ENCODE peak calls at places on chromosomes 11 and 22, in seven cellular contexts. One of them, this sample, is unnamed.

GRCh38 chr11:33701302-33701701 is 676 bp upstream of the C11orf91 start:
- DNase-seq in CD4-positive, alpha-beta T cell: no peak
- DNase-seq in tibial nerve: no peak
- DNase-seq in WERI-Rb-1: no peak
- DNase-seq in BE2C: no peak
- DNase-seq in K562: no peak
- DNase-seq in right lobe of liver: no peak
- DNase-seq in this sample: no peak

GRCh38 chr11:115170133-115170815 is 333.9 kb downstream of the CADM1 start:
- DNase-seq in CD4-positive, alpha-beta T cell: no peak
- DNase-seq in tibial nerve: no peak
- DNase-seq in WERI-Rb-1: peak; percentile 67
- DNase-seq in BE2C: peak; percentile 49
- DNase-seq in K562: peak; percentile 40
- DNase-seq in right lobe of liver: no peak
- DNase-seq in this sample: no peak

GRCh38 chr11:115885446-115885978 is 381.3 kb upstream of the CADM1 start:
- DNase-seq in CD4-positive, alpha-beta T cell: no peak
- DNase-seq in tibial nerve: no peak
- DNase-seq in WERI-Rb-1: no peak
- DNase-seq in BE2C: no peak
- DNase-seq in K562: no peak
- DNase-seq in right lobe of liver: no peak
- DNase-seq in this sample: no peak

GRCh38 chr11:81278986-81279385 is 1454.7 kb downstream of the FAM181B start:
- DNase-seq in CD4-positive, alpha-beta T cell: no peak
- DNase-seq in tibial nerve: no peak
- DNase-seq in WERI-Rb-1: peak; percentile 74
- DNase-seq in BE2C: no peak
- DNase-seq in K562: no peak
- DNase-seq in right lobe of liver: no peak
- DNase-seq in this sample: no peak

GRCh38 chr11:103812680-103813079 is 223.8 kb upstream of the DDI1 start:
- DNase-seq in CD4-positive, alpha-beta T cell: no peak
- DNase-seq in tibial nerve: no peak
- DNase-seq in WERI-Rb-1: no peak
- DNase-seq in BE2C: no peak
- DNase-seq in K562: no peak
- DNase-seq in right lobe of liver: no peak
- DNase-seq in this sample: no peak

GRCh38 chr11:94060401-94060800 is 39.2 kb downstream of the HEPHL1 start:
- DNase-seq in CD4-positive, alpha-beta T cell: no peak
- DNase-seq in tibial nerve: no peak
- DNase-seq in WERI-Rb-1: no peak
- DNase-seq in BE2C: no peak
- DNase-seq in K562: no peak
- DNase-seq in right lobe of liver: no peak
- DNase-seq in this sample: no peak

GRCh38 chr11:7527029-7527428 is 13.2 kb downstream of the PPFIBP2 start:
- DNase-seq in CD4-positive, alpha-beta T cell: peak; percentile 51
- DNase-seq in tibial nerve: no peak
- DNase-seq in WERI-Rb-1: no peak
- DNase-seq in BE2C: no peak
- DNase-seq in K562: no peak
- DNase-seq in right lobe of liver: no peak
- DNase-seq in this sample: peak; percentile 89

GRCh38 chr11:120055646-120056045 is 82.3 kb downstream of the TRIM29 start:
- DNase-seq in CD4-positive, alpha-beta T cell: no peak
- DNase-seq in tibial nerve: no peak
- DNase-seq in WERI-Rb-1: no peak
- DNase-seq in BE2C: no peak
- DNase-seq in K562: no peak
- DNase-seq in right lobe of liver: no peak
- DNase-seq in this sample: no peak

GRCh38 chr11:114397349-114397982 is 2.8 kb downstream of the C11orf71 start:
- DNase-seq in CD4-positive, alpha-beta T cell: no peak
- DNase-seq in tibial nerve: no peak
- DNase-seq in WERI-Rb-1: no peak
- DNase-seq in BE2C: no peak
- DNase-seq in K562: no peak
- DNase-seq in right lobe of liver: no peak
- DNase-seq in this sample: no peak

GRCh38 chr22:39431216-39431801 is 25.5 kb upstream of the MGAT3 start:
- DNase-seq in CD4-positive, alpha-beta T cell: no peak
- DNase-seq in tibial nerve: no peak
- DNase-seq in WERI-Rb-1: no peak
- DNase-seq in BE2C: no peak
- DNase-seq in K562: no peak
- DNase-seq in right lobe of liver: no peak
- DNase-seq in this sample: no peak

GRCh38 chr22:45009881-45010531 is at the start of gene PHF21B:
- DNase-seq in CD4-positive, alpha-beta T cell: no peak
- DNase-seq in tibial nerve: no peak
- DNase-seq in WERI-Rb-1: peak; percentile 90
- DNase-seq in BE2C: peak; percentile 94
- DNase-seq in K562: peak; percentile 75
- DNase-seq in right lobe of liver: no peak
- DNase-seq in this sample: no peak

GRCh38 chr11:1521382-1522080 is 35.0 kb upstream of the MOB2 start:
- DNase-seq in CD4-positive, alpha-beta T cell: no peak
- DNase-seq in tibial nerve: no peak
- DNase-seq in WERI-Rb-1: no peak
- DNase-seq in BE2C: no peak
- DNase-seq in K562: no peak
- DNase-seq in right lobe of liver: no peak
- DNase-seq in this sample: no peak

GRCh38 chr11:1520987-1521349 is 34.4 kb upstream of the MOB2 start:
- DNase-seq in CD4-positive, alpha-beta T cell: no peak
- DNase-seq in tibial nerve: no peak
- DNase-seq in WERI-Rb-1: no peak
- DNase-seq in BE2C: no peak
- DNase-seq in K562: no peak
- DNase-seq in right lobe of liver: no peak
- DNase-seq in this sample: no peak

GRCh38 chr11:1520209-1520986 is 33.8 kb upstream of the MOB2 start:
- DNase-seq in CD4-positive, alpha-beta T cell: no peak
- DNase-seq in tibial nerve: no peak
- DNase-seq in WERI-Rb-1: no peak
- DNase-seq in BE2C: no peak
- DNase-seq in K562: peak; percentile 54
- DNase-seq in right lobe of liver: no peak
- DNase-seq in this sample: no peak

GRCh38 chr11:1523077-1523476 is 36.5 kb upstream of the MOB2 start:
- DNase-seq in CD4-positive, alpha-beta T cell: no peak
- DNase-seq in tibial nerve: no peak
- DNase-seq in WERI-Rb-1: no peak
- DNase-seq in BE2C: no peak
- DNase-seq in K562: no peak
- DNase-seq in right lobe of liver: no peak
- DNase-seq in this sample: no peak

DNA sequence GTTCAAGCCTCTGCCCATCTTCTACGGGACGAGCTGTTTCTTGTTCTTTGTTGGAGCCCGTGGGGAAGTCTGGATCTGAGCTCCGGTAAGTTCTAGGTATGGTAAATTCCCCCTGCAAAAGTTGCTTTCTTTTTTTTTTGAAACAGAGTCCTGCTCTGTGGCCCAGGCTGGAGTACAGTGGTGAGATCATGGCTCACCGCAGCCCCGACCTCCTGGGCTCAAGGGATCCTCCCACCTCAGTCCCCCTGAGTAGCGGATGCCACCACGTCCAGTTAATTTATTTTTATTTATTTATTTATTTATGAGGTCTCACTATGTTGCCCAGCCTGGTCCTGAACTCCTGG is 35.5 kb upstream of the MOB2 start:
- DNase-seq in CD4-positive, alpha-beta T cell: no peak
- DNase-seq in tibial nerve: no peak
- DNase-seq in WERI-Rb-1: no peak
- DNase-seq in BE2C: no peak
- DNase-seq in K562: no peak
- DNase-seq in right lobe of liver: no peak
- DNase-seq in this sample: no peak
- H3K9me3 ChIP-seq in CD4-positive, alpha-beta T cell: no peaks in the 10 kb centered on the region
- H3K9me3 ChIP-seq in tibial nerve: no peaks in the 10 kb centered on the region
- H3K9me3 ChIP-seq in WERI-Rb-1: no peaks in the 10 kb centered on the region
- H3K9me3 ChIP-seq in BE2C: no peaks in the 10 kb centered on the region
- H3K9me3 ChIP-seq in K562: no peaks in the 10 kb centered on the region
- H3K9me3 ChIP-seq in right lobe of liver: no peaks in the 10 kb centered on the region
- H3K9me3 ChIP-seq in this sample: no peaks in the 10 kb centered on the region

GRCh38 chr11:72116019-72116755 is 3.7 kb upstream of the ANAPC15 start:
- DNase-seq in CD4-positive, alpha-beta T cell: no peak
- DNase-seq in tibial nerve: no peak
- DNase-seq in WERI-Rb-1: no peak
- DNase-seq in BE2C: no peak
- DNase-seq in K562: no peak
- DNase-seq in right lobe of liver: no peak
- DNase-seq in this sample: no peak

GRCh38 chr11:72112541-72113136 is at the start of gene ANAPC15:
- DNase-seq in CD4-positive, alpha-beta T cell: peak; percentile 97
- DNase-seq in tibial nerve: peak; percentile 99
- DNase-seq in WERI-Rb-1: peak; percentile 98
- DNase-seq in BE2C: peak; percentile 97
- DNase-seq in K562: peak; percentile 90
- DNase-seq in right lobe of liver: peak; percentile 99
- DNase-seq in this sample: peak; percentile 100

GRCh38 chr11:72111803-72112540 is 523 bp downstream of the ANAPC15 start:
- DNase-seq in CD4-positive, alpha-beta T cell: peak; percentile 83
- DNase-seq in tibial nerve: peak; percentile 88
- DNase-seq in WERI-Rb-1: peak; percentile 96
- DNase-seq in BE2C: peak; percentile 94
- DNase-seq in K562: peak; percentile 79
- DNase-seq in right lobe of liver: peak; percentile 96
- DNase-seq in this sample: peak; percentile 95

GRCh38 chr11:72113170-72113808 is 794 bp upstream of the ANAPC15 start:
- DNase-seq in CD4-positive, alpha-beta T cell: no peak
- DNase-seq in tibial nerve: no peak
- DNase-seq in WERI-Rb-1: no peak
- DNase-seq in BE2C: no peak
- DNase-seq in K562: no peak
- DNase-seq in right lobe of liver: no peak
- DNase-seq in this sample: no peak

GRCh38 chr11:72114570-72114969 is 2.1 kb upstream of the ANAPC15 start:
- DNase-seq in CD4-positive, alpha-beta T cell: no peak
- DNase-seq in tibial nerve: no peak
- DNase-seq in WERI-Rb-1: no peak
- DNase-seq in BE2C: no peak
- DNase-seq in K562: no peak
- DNase-seq in right lobe of liver: no peak
- DNase-seq in this sample: no peak
- H3K9me3 ChIP-seq in CD4-positive, alpha-beta T cell: no peaks in the 10 kb centered on the region
- H3K9me3 ChIP-seq in tibial nerve: no peaks in the 10 kb centered on the region
- H3K9me3 ChIP-seq in WERI-Rb-1: no peaks in the 10 kb centered on the region
- H3K9me3 ChIP-seq in BE2C: no peaks in the 10 kb centered on the region
- H3K9me3 ChIP-seq in K562: no peaks in the 10 kb centered on the region
- H3K9me3 ChIP-seq in right lobe of liver: no peaks in the 10 kb centered on the region
- H3K9me3 ChIP-seq in this sample: no peaks in the 10 kb centered on the region

DNA sequence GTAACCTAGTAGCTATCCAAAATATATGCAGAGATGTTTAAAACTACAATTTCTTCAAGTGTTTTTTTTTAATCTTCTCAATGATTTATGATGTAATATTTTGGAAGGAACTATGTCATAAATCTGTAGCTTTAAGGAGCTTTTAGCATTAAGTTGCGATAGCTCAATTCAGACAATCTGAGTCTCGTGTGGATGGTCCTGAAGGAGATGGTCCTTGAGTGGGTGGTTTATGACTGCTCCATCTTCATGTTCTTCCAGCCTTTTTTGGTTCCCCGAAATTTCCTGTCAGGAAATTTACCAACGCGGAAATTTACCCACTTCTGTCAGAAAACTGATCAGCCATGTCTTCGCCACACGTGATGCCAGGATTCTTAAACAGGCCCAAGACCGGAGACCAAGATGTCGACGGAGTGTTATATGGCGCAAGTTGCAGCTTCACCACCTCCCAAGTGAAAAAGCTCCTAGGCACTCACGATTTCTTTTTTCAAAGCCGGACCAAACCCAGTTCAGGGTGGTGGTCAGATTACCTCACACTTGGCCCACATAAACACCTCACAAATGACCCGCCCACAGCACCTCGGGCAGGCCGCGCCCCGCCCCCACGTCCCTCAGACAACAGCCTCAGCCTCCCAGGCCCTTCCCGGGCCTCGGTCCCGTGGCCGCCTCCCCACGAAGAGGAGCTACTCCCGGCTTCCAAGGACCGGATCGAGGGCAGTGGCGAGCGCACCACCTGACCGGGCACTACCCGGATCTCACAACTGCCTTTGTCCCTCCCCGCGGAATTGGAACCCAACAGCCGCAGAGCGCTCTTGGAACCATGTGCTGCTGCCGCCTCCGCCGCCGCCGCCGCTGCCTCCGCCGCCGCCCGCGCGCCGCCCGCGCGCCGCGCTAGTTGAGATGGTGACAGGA is at the start of gene MORC2:
- DNase-seq in CD4-positive, alpha-beta T cell: no peak
- DNase-seq in tibial nerve: no peak
- DNase-seq in WERI-Rb-1: peak; percentile 74
- DNase-seq in BE2C: no peak
- DNase-seq in K562: peak; percentile 59
- DNase-seq in right lobe of liver: peak; percentile 79
- DNase-seq in this sample: no peak
- H3K9me3 ChIP-seq in CD4-positive, alpha-beta T cell: peaks cover 60% of the 10 kb centered on the region
- H3K9me3 ChIP-seq in tibial nerve: no peaks in the 10 kb centered on the region
- H3K9me3 ChIP-seq in WERI-Rb-1: peaks cover 6% of the 10 kb centered on the region
- H3K9me3 ChIP-seq in BE2C: peaks cover 5% of the 10 kb centered on the region
- H3K9me3 ChIP-seq in K562: peaks cover 7% of the 10 kb centered on the region
- H3K9me3 ChIP-seq in right lobe of liver: no peaks in the 10 kb centered on the region
- H3K9me3 ChIP-seq in this sample: peaks cover 38% of the 10 kb centered on the region

GRCh38 chr22:47779474-47779873 is 1017.0 kb downstream of the TBC1D22A start:
- DNase-seq in CD4-positive, alpha-beta T cell: no peak
- DNase-seq in tibial nerve: no peak
- DNase-seq in WERI-Rb-1: peak; percentile 88
- DNase-seq in BE2C: no peak
- DNase-seq in K562: peak; percentile 53
- DNase-seq in right lobe of liver: no peak
- DNase-seq in this sample: no peak

GRCh38 chr22:47782461-47783075 is 1020.1 kb downstream of the TBC1D22A start:
- DNase-seq in CD4-positive, alpha-beta T cell: no peak
- DNase-seq in tibial nerve: no peak
- DNase-seq in WERI-Rb-1: no peak
- DNase-seq in BE2C: no peak
- DNase-seq in K562: no peak
- DNase-seq in right lobe of liver: no peak
- DNase-seq in this sample: no peak

GRCh38 chr22:47781427-47782111 is 1019.1 kb downstream of the TBC1D22A start:
- DNase-seq in CD4-positive, alpha-beta T cell: no peak
- DNase-seq in tibial nerve: no peak
- DNase-seq in WERI-Rb-1: no peak
- DNase-seq in BE2C: no peak
- DNase-seq in K562: no peak
- DNase-seq in right lobe of liver: no peak
- DNase-seq in this sample: no peak

GRCh38 chr22:47780281-47780875 is 1017.9 kb downstream of the TBC1D22A start:
- DNase-seq in CD4-positive, alpha-beta T cell: no peak
- DNase-seq in tibial nerve: no peak
- DNase-seq in WERI-Rb-1: no peak
- DNase-seq in BE2C: no peak
- DNase-seq in K562: no peak
- DNase-seq in right lobe of liver: no peak
- DNase-seq in this sample: no peak

DNA sequence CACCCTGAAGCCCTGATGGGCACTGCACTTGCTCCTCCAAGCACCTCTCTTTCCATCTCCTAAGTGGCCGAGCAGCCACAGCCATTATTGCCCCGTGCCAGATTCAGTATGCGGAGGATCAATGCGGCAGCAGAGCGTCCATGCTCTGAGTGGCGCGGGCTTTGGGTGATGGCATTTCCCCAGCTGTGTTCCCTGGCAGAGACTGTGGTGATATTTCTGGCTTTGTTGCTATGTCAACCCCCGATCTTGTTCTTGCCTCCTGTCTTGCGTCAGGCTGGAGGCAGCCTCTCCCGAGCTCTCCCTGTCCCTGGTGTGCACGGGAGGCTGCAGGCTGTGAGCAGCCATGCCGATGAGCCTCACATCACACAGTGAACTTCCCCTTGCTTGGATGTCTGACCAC is 1018.6 kb downstream of the TBC1D22A start:
- DNase-seq in CD4-positive, alpha-beta T cell: no peak
- DNase-seq in tibial nerve: no peak
- DNase-seq in WERI-Rb-1: no peak
- DNase-seq in BE2C: no peak
- DNase-seq in K562: no peak
- DNase-seq in right lobe of liver: no peak
- DNase-seq in this sample: no peak
- H3K9me3 ChIP-seq in CD4-positive, alpha-beta T cell: no peaks in the 10 kb centered on the region
- H3K9me3 ChIP-seq in tibial nerve: no peaks in the 10 kb centered on the region
- H3K9me3 ChIP-seq in WERI-Rb-1: peaks cover 9% of the 10 kb centered on the region
- H3K9me3 ChIP-seq in BE2C: peaks cover 7% of the 10 kb centered on the region
- H3K9me3 ChIP-seq in K562: peaks cover 3% of the 10 kb centered on the region
- H3K9me3 ChIP-seq in right lobe of liver: no peaks in the 10 kb centered on the region
- H3K9me3 ChIP-seq in this sample: peaks cover 3% of the 10 kb centered on the region